ENCODE peak calls at places on chromosome 14, in eight cellular contexts. S, F, X, Y, H, T, N and G are unnamed samples.

GRCh38 chr14:81236138-81236537 is 15.4 kb upstream of the GTF2A1 start:
- DNase-seq in S (no peak), F (no peak), X (no peak), Y (no peak), H (no peak), T (no peak), N (no peak), G (no peak)

GRCh38 chr14:26526132-26526531 is 71.7 kb downstream of the NOVA1 start:
- DNase-seq in S (no peak), F (no peak), X (no peak), Y (no peak), H (no peak), T (no peak), N (no peak), G (peak)

GRCh38 chr14:83433618-83434017 is 1900.0 kb upstream of the SEL1L start:
- DNase-seq in S (no peak), F (no peak), X (no peak), Y (no peak), H (no peak), T (no peak), N (no peak), G (no peak)

GRCh38 chr14:96198430-96199133 is 6.1 kb upstream of the BDKRB2 start:
- DNase-seq in S (no peak), F (no peak), X (no peak), Y (no peak), H (no peak), T (no peak), N (peak), G (no peak)

GRCh38 chr14:20627337-20628032 is 14.0 kb downstream of the OR6S1 start:
- DNase-seq in S (no peak), F (no peak), X (no peak), Y (no peak), H (no peak), T (no peak), N (no peak), G (no peak)

GRCh38 chr14:28768549-28768870 is 1.9 kb downstream of the FOXG1 start:
- DNase-seq in S (no peak), F (no peak), X (no peak), Y (no peak), H (no peak), T (no peak), N (no peak), G (no peak)

GRCh38 chr14:56423591-56423991 is 156.0 kb upstream of the TMEM260 start:
- DNase-seq in S (no peak), F (no peak), X (no peak), Y (no peak), H (no peak), T (no peak), N (peak), G (no peak)

GRCh38 chr14:101588990-101589389 is 27.7 kb downstream of the DIO3 start:
- DNase-seq in S (no peak), F (no peak), X (no peak), Y (no peak), H (no peak), T (peak), N (peak), G (no peak)

GRCh38 chr14:99264691-99265090 is 7.3 kb downstream of the BCL11B start:
- DNase-seq in S (no peak), F (no peak), X (no peak), Y (no peak), H (no peak), T (no peak), N (no peak), G (no peak)

GRCh38 chr14:58574623-58575022 is 63.1 kb upstream of the DACT1 start:
- DNase-seq in S (no peak), F (no peak), X (no peak), Y (no peak), H (no peak), T (peak), N (no peak), G (no peak)

GRCh38 chr14:73457050-73457934 is 1.1 kb downstream of the NUMB start:
- DNase-seq in S (peak), F (no peak), X (peak), Y (peak), H (peak), T (peak), N (peak), G (peak)

GRCh38 chr14:38882533-38882932 is 220.5 kb downstream of the SEC23A start:
- DNase-seq in S (no peak), F (no peak), X (no peak), Y (no peak), H (no peak), T (peak), N (peak), G (no peak)

GRCh38 chr14:35386673-35387125 is 17.9 kb downstream of the NFKBIA start:
- DNase-seq in S (no peak), F (no peak), X (no peak), Y (no peak), H (no peak), T (no peak), N (peak), G (no peak)

GRCh38 chr14:37668646-37669045 is 73.2 kb downstream of the TTC6 start:
- DNase-seq in S (no peak), F (no peak), X (no peak), Y (no peak), H (no peak), T (peak), N (peak), G (no peak)

GRCh38 chr14:22882529-22883190 is 362 bp upstream of the REM2 start:
- DNase-seq in S (peak), F (peak), X (peak), Y (peak), H (no peak), T (peak), N (peak), G (peak)

GRCh38 chr14:67487937-67488893 is at the start of gene TMEM229B:
- DNase-seq in S (no peak), F (no peak), X (no peak), Y (peak), H (no peak), T (peak), N (peak), G (no peak)

GRCh38 chr14:67436006-67436866 is 24.3 kb upstream of the PLEK2 start:
- DNase-seq in S (no peak), F (no peak), X (no peak), Y (peak), H (no peak), T (no peak), N (no peak), G (no peak)